ENCODE peak calls at places on chromosomes 5 and 9, in five cellular contexts. P, H, Q, I and S are unnamed samples.

GRCh38 chr9:111678293-111678692 is 16.9 kb downstream of the GNG10 start:
- DNase-seq in Q (no peak), P (no peak), I (peak), H (no peak), S (no peak)

GRCh38 chr5:10894445-10895054 is 133.5 kb upstream of the DAP start:
- DNase-seq in I (no peak), P (no peak), H (no peak), Q (no peak), S (no peak)

GRCh38 chr5:101878190-101878589 is 417.9 kb downstream of the SLCO4C1 start:
- DNase-seq in I (no peak), H (no peak), P (no peak), Q (no peak), S (no peak)

GRCh38 chr9:108534741-108535140 is 321.0 kb downstream of the ACTL7B start:
- DNase-seq in Q (no peak), P (no peak), H (no peak), I (no peak), S (no peak)

GRCh38 chr5:122715095-122715494 is 59.8 kb upstream of the SNX2 start:
- DNase-seq in P (no peak), I (no peak), H (no peak), Q (no peak), S (no peak)

GRCh38 chr5:10602031-10602806 is 38.3 kb downstream of the ANKRD33B start:
- DNase-seq in Q (no peak), P (no peak), H (no peak), I (no peak), S (no peak)

GRCh38 chr9:114291064-114291474 is 31.8 kb upstream of the ORM1 start:
- DNase-seq in Q (peak), H (peak), I (peak), P (peak), S (peak)

GRCh38 chr5:37604290-37604689 is 225.2 kb downstream of the WDR70 start:
- DNase-seq in H (no peak), I (no peak), Q (no peak), P (no peak), S (no peak)

GRCh38 chr9:77756449-77756848 is 108.3 kb upstream of the GNA14 start:
- DNase-seq in H (no peak), Q (no peak), I (no peak), P (no peak), S (no peak)

GRCh38 chr9:105219291-105219805 is 25.1 kb upstream of the SLC44A1 start:
- DNase-seq in I (no peak), H (no peak), Q (no peak), P (no peak), S (no peak)